ENCODE peak calls at places on chromosomes 3 and 15, in five cellular contexts. C is CD14-positive monocyte; G is esophagus muscularis mucosa; A is CD4-positive, CD25-positive, alpha-beta regulatory T cell; V is activated T-cell treated with anti-CD3 and anti-CD28 coated beads, Interleukin-2, amount 50 U/mL, for 72 hours. N is an unnamed sample.

GRCh38 chr3:126307083-126307482 is 50.1 kb downstream of the KLF15 start:
- DNase-seq in C (no peak), G (peak), A (no peak), V (no peak), N (no peak)

GRCh38 chr3:72080800-72081199 is 295.9 kb upstream of the PROK2 start:
- DNase-seq in C (no peak), G (no peak), A (no peak), V (no peak), N (no peak)

GRCh38 chr15:60397772-60398445 is at the start of gene ANXA2:
- DNase-seq in C (peak), G (peak), A (peak), V (peak), N (peak)

GRCh38 chr15:85154061-85154460 is 172.4 kb downstream of the PDE8A start:
- DNase-seq in C (no peak), G (no peak), A (no peak), V (peak), N (no peak)

GRCh38 chr15:70852501-70853269 is 1.3 kb downstream of the LARP6 start:
- DNase-seq in C (no peak), G (no peak), A (no peak), V (no peak), N (no peak)

GRCh38 chr15:100224206-100225185 is 117.3 kb downstream of the ADAMTS17 start:
- DNase-seq in C (no peak), G (no peak), A (peak), V (no peak), N (no peak)

GRCh38 chr15:71448688-71449114 is 333.4 kb downstream of the THSD4 start:
- DNase-seq in C (no peak), G (no peak), A (peak), V (no peak), N (no peak)

GRCh38 chr3:10764314-10765051 is 51.5 kb upstream of the SLC6A11 start:
- DNase-seq in C (no peak), G (no peak), A (no peak), V (no peak), N (no peak)

GRCh38 chr3:132180337-132180791 is 136.8 kb upstream of the ACP3 start:
- DNase-seq in C (no peak), G (no peak), A (peak), V (peak), N (peak)

GRCh38 chr3:186746008-186746407 is 28.8 kb downstream of the KNG1 start:
- DNase-seq in C (peak), G (no peak), A (no peak), V (no peak), N (peak)

GRCh38 chr15:31398677-31399260 is 72.1 kb downstream of the KLF13 start:
- DNase-seq in C (no peak), G (no peak), A (no peak), V (no peak), N (no peak)

GRCh38 chr3:62139957-62140356 is 233.4 kb downstream of the FEZF2 start:
- DNase-seq in C (no peak), G (no peak), A (no peak), V (no peak), N (no peak)

GRCh38 chr3:50155891-50156290 is 767 bp downstream of the SEMA3F start:
- DNase-seq in C (no peak), G (no peak), A (no peak), V (no peak), N (no peak)

GRCh38 chr3:89503891-89504391 is 396.5 kb downstream of the EPHA3 start:
- DNase-seq in C (no peak), G (no peak), A (no peak), V (no peak), N (no peak)

N was measured in naive B cell.